ENCODE peak calls at places on chromosome 3, in seven cellular contexts. V, W, T, R, C, F and Z are unnamed samples.
A peak's percentile ranks its signal among the peaks of the same experiment; 100 is the strongest.

GRCh38 chr3:159829056-159829995 is 159.3 kb upstream of the IL12A start:
- DNase-seq in V (no peak), F (peak; percentile 85), T (peak; percentile 64), R (no peak), C (peak; percentile 86), W (no peak), Z (no peak)

GRCh38 chr3:123750209-123750608 is 133.9 kb downstream of the MYLK start:
- DNase-seq in V (no peak), R (no peak), F (peak; percentile 51), T (no peak), W (no peak), C (no peak), Z (no peak)

GRCh38 chr3:106092792-106093191 is 224.0 kb upstream of the CBLB start:
- DNase-seq in R (no peak), V (no peak), F (no peak), T (no peak), W (no peak), C (no peak), Z (no peak)

GRCh38 chr3:43243590-43244587 is 42.5 kb upstream of the SNRK start:
- DNase-seq in F (no peak), C (no peak), R (no peak), W (no peak), V (no peak), T (no peak), Z (no peak)

GRCh38 chr3:56691165-56692000 is 8.3 kb upstream of the TASOR start:
- DNase-seq in C (no peak), V (no peak), W (no peak), F (no peak), T (no peak), R (peak; percentile 45), Z (no peak)

GRCh38 chr3:187737401-187738088 is 7.7 kb downstream of the BCL6 start:
- DNase-seq in R (no peak), C (peak; percentile 77), F (peak; percentile 79), W (peak; percentile 79), V (peak; percentile 62), T (peak; percentile 70), Z (peak; percentile 50)

GRCh38 chr3:53044371-53045106 is 1.3 kb downstream of the SFMBT1 start:
- DNase-seq in W (no peak), V (peak; percentile 37), T (no peak), R (peak; percentile 36), C (peak; percentile 41), F (peak; percentile 47), Z (peak; percentile 7)

GRCh38 chr3:64152100-64152499 is 73.2 kb downstream of the PRICKLE2 start:
- DNase-seq in T (no peak), V (no peak), W (no peak), R (peak; percentile 7), C (peak; percentile 36), F (no peak), Z (no peak)

GRCh38 chr3:101230618-101231017 is 89.8 kb downstream of the IMPG2 start:
- DNase-seq in R (no peak), V (no peak), C (no peak), W (no peak), F (no peak), T (no peak), Z (no peak)

GRCh38 chr3:195129644-195130492 is 141.1 kb downstream of the XXYLT1 start:
- DNase-seq in R (no peak), F (no peak), V (no peak), T (no peak), C (no peak), W (no peak), Z (no peak)

GRCh38 chr3:195532345-195532744 is 10.8 kb downstream of the PPP1R2 start:
- DNase-seq in V (no peak), R (no peak), T (no peak), F (no peak), W (no peak), C (no peak), Z (no peak)

GRCh38 chr3:23455775-23456174 is 252.6 kb downstream of the UBE2E2 start:
- DNase-seq in R (no peak), V (peak; percentile 17), T (no peak), F (no peak), W (no peak), C (no peak), Z (no peak)

GRCh38 chr3:30199855-30200254 is 406.5 kb upstream of the TGFBR2 start:
- DNase-seq in F (no peak), T (no peak), C (no peak), W (no peak), R (no peak), V (no peak), Z (no peak)

GRCh38 chr3:12934431-12934830 is 93.1 kb upstream of the RPL32 start:
- DNase-seq in T (peak; percentile 71), V (peak; percentile 52), R (no peak), W (peak; percentile 60), F (no peak), C (no peak), Z (no peak)

GRCh38 chr3:161420746-161421145 is 49.4 kb upstream of the SPTSSB start:
- DNase-seq in F (peak; percentile 41), R (no peak), C (no peak), V (no peak), T (no peak), W (no peak), Z (no peak)

GRCh38 chr3:50166309-50167019 is 11.3 kb downstream of the SEMA3F start:
- DNase-seq in T (no peak), R (no peak), F (no peak), W (no peak), C (no peak), V (no peak), Z (no peak)

GRCh38 chr3:54783611-54784010 is 144.2 kb downstream of the LRTM1 start:
- DNase-seq in C (no peak), T (no peak), W (no peak), F (no peak), R (no peak), V (no peak), Z (no peak)

GRCh38 chr3:32614956-32615355 is 44.3 kb upstream of the DYNC1LI1 start:
- DNase-seq in W (no peak), R (no peak), T (no peak), F (peak; percentile 74), V (no peak), C (no peak), Z (no peak)

DNA sequence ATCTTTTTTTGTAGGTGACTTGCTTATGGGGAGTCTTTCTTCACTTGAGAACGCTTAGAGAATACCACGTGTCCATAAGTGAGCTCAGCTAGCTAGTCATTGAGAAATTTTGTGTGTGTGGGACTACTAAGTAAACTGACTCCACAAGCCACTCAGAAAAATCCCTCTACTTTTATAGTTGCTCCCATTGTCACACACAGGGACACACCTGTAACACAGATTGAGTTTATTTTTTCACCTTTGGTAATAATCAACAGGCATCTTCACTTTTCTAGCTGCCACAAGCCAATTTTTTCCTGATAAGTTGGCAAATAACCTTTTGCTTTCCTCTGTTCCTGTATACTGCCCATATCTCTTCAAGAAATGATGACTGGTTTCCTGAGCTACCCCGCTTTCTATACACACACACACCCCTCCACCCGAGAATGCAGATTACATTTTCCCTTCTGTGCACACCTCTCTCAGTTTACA is 4.5 kb downstream of the TSC22D2 start:
- DNase-seq in V (no peak), T (no peak), W (no peak), F (peak; percentile 72), R (no peak), C (no peak), Z (no peak)
- TF ChIP-seq POLR2A in V (no peak), T (no peak), W (no peak), F (no peak), R (no peak), C (no peak), Z (no peak)

GRCh38 chr3:128195369-128195768 is 42.1 kb downstream of the EEFSEC start:
- DNase-seq in R (no peak), V (no peak), F (no peak), T (no peak), C (no peak), W (no peak), Z (no peak)

GRCh38 chr3:128196645-128197044 is 43.4 kb downstream of the EEFSEC start:
- DNase-seq in C (no peak), R (no peak), T (no peak), V (no peak), W (no peak), F (no peak), Z (no peak)

GRCh38 chr3:128193153-128193552 is 39.9 kb downstream of the EEFSEC start:
- DNase-seq in R (no peak), F (no peak), W (no peak), V (no peak), C (no peak), T (no peak), Z (no peak)

GRCh38 chr3:128195802-128196201 is 42.5 kb downstream of the EEFSEC start:
- DNase-seq in F (no peak), W (no peak), T (no peak), R (no peak), V (no peak), C (no peak), Z (no peak)

GRCh38 chr3:128194843-128195242 is 41.6 kb downstream of the EEFSEC start:
- DNase-seq in F (no peak), C (no peak), R (no peak), T (no peak), V (no peak), W (peak; percentile 45), Z (no peak)
- TF ChIP-seq POLR2A in F (no peak), C (no peak), R (no peak), T (no peak), V (no peak), W (no peak), Z (no peak)

GRCh38 chr3:58635371-58636285 is 30.9 kb downstream of the FAM3D start:
- DNase-seq in W (no peak), R (no peak), T (no peak), C (no peak), V (no peak), F (no peak), Z (no peak)

GRCh38 chr3:58638586-58638985 is 28.0 kb downstream of the FAM3D start:
- DNase-seq in V (no peak), T (no peak), W (no peak), R (no peak), C (no peak), F (no peak), Z (no peak)

GRCh38 chr3:58639001-58639400 is 27.6 kb downstream of the FAM3D start:
- DNase-seq in F (peak; percentile 11), C (no peak), V (no peak), W (no peak), T (no peak), R (no peak), Z (no peak)

GRCh38 chr3:58639842-58640241 is 26.7 kb downstream of the FAM3D start:
- DNase-seq in T (no peak), V (no peak), R (no peak), C (no peak), W (no peak), F (no peak), Z (no peak)

DNA sequence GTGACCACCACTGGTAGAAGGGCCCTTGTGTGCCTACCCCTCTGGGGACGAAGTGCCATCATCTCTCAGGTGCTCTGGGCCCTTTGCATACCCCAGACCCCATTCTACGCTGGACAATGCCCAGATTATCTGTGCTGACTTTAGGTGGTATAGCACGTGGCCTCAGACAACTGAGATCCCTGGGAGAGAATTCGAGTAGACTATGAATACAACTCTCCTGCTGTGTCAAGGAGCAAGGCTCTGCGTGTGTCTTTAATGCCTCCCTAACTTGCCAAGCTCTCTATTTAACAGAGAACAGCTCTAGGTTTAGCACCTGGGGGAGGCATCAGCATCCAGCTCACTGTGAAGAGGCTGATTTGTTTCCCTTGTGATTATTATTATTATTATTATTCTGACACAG is 29.1 kb downstream of the FAM3D start:
- DNase-seq in C (no peak), W (no peak), R (no peak), F (no peak), V (no peak), T (no peak), Z (no peak)
- TF ChIP-seq POLR2A in C (no peak), W (no peak), R (no peak), F (no peak), V (no peak), T (no peak), Z (no peak)

GRCh38 chr3:149970716-149971402 is at the start of gene PFN2:
- DNase-seq in T (peak; percentile 55), W (peak; percentile 88), V (peak; percentile 79), F (peak; percentile 74), C (peak; percentile 70), R (peak; percentile 40), Z (peak; percentile 28)
- TF ChIP-seq POLR2A in T (no peak), W (peak; percentile 25), V (no peak), F (peak; percentile 30), C (peak; percentile 34), R (peak; percentile 48), Z (peak; percentile 29)